ENCODE peak calls at places on chromosomes 12 and 14, in ten cellular contexts. A, Q, H, L, T, Z, X, D, N and C are unnamed samples.

GRCh38 chr14:52885230-52885629 is 65.6 kb downstream of the FERMT2 start:
- DNase-seq in L (no peak), A (peak; percentile 61), X (no peak), Z (no peak), D (no peak), Q (no peak), T (no peak), H (no peak), N (no peak), C (no peak)

GRCh38 chr12:25388216-25388615 is 137.5 kb upstream of the KRAS start:
- DNase-seq in X (no peak), N (no peak), T (peak; percentile 27), Q (no peak), H (no peak), A (no peak), D (no peak), Z (no peak), L (no peak), C (peak; percentile 15)

GRCh38 chr12:4215862-4216541 is 57.6 kb upstream of the CCND2 start:
- DNase-seq in L (peak; percentile 87), Z (no peak), X (no peak), A (no peak), N (no peak), T (peak; percentile 23), D (no peak), H (no peak), Q (no peak), C (no peak)

GRCh38 chr12:109609256-109609821 is 35.7 kb downstream of the MVK start:
- DNase-seq in D (no peak), A (no peak), L (no peak), X (no peak), Q (no peak), T (no peak), H (no peak), Z (peak; percentile 59), N (no peak), C (no peak)

GRCh38 chr12:98533723-98534251 is 18.4 kb downstream of the TMPO start:
- DNase-seq in D (no peak), X (no peak), H (no peak), Q (no peak), N (no peak), L (no peak), A (peak; percentile 51), T (no peak), Z (no peak), C (no peak)

GRCh38 chr12:123351349-123351748 is 13.3 kb downstream of the SBNO1 start:
- DNase-seq in X (no peak), Q (no peak), H (no peak), N (no peak), L (no peak), T (no peak), A (no peak), D (no peak), Z (no peak), C (no peak)

GRCh38 chr14:33469898-33470297 is 481.0 kb downstream of the EGLN3 start:
- DNase-seq in N (no peak), X (no peak), A (no peak), L (no peak), Z (no peak), H (no peak), Q (peak; percentile 48), T (no peak), D (no peak), C (no peak)

GRCh38 chr12:62919827-62920226 is 15.1 kb downstream of the PPM1H start:
- DNase-seq in Z (peak; percentile 89), N (no peak), Q (peak; percentile 35), T (peak; percentile 85), D (no peak), X (no peak), H (no peak), A (peak; percentile 41), L (peak; percentile 20), C (no peak)

GRCh38 chr14:91980157-91980556 is 32.7 kb upstream of the FBLN5 start:
- DNase-seq in X (no peak), N (no peak), Q (no peak), Z (no peak), D (no peak), H (no peak), L (peak; percentile 99), T (peak; percentile 90), A (peak; percentile 84), C (peak; percentile 30)

GRCh38 chr12:122836027-122836921 is 1.0 kb downstream of the HIP1R start:
- DNase-seq in T (peak; percentile 70), X (peak; percentile 61), Q (peak; percentile 78), Z (peak; percentile 24), N (no peak), D (peak; percentile 20), A (no peak), H (peak; percentile 43), L (peak; percentile 68), C (peak; percentile 44)

GRCh38 chr12:120573560-120573959 is 7.6 kb downstream of the POP5 start:
- DNase-seq in H (no peak), D (no peak), T (no peak), N (no peak), Q (no peak), Z (no peak), L (no peak), X (no peak), A (no peak), C (no peak)

GRCh38 chr14:67964391-67964812 is 144.8 kb downstream of the RAD51B start:
- DNase-seq in X (no peak), N (no peak), Q (no peak), Z (no peak), T (peak; percentile 90), A (no peak), D (no peak), H (no peak), L (peak; percentile 88), C (no peak)

GRCh38 chr12:132559652-132560420 is 50.5 kb downstream of the LRCOL1 start:
- DNase-seq in Q (peak; percentile 49), Z (peak; percentile 50), L (no peak), N (peak; percentile 42), H (peak; percentile 61), X (peak; percentile 24), A (no peak), T (peak; percentile 73), D (no peak), C (peak; percentile 63)

GRCh38 chr14:93859957-93860356 is 67.2 kb upstream of the FAM181A start:
- DNase-seq in T (no peak), A (no peak), D (no peak), N (no peak), Z (peak; percentile 84), H (no peak), L (no peak), Q (peak; percentile 37), X (no peak), C (no peak)

GRCh38 chr12:123108682-123109066 is 42.2 kb downstream of the PITPNM2 start:
- DNase-seq in N (no peak), L (no peak), H (no peak), D (no peak), A (no peak), X (no peak), Q (no peak), Z (no peak), T (no peak), C (no peak)

GRCh38 chr12:81094718-81095360 is 17.0 kb downstream of the ACSS3 start:
- DNase-seq in X (no peak), H (no peak), D (no peak), Z (no peak), A (no peak), L (no peak), Q (no peak), T (no peak), N (no peak), C (no peak)

GRCh38 chr12:31897791-31898503 is 61.3 kb upstream of the RESF1 start:
- DNase-seq in A (no peak), N (no peak), X (peak; percentile 10), T (no peak), D (no peak), H (no peak), L (no peak), Z (no peak), Q (peak; percentile 53), C (peak; percentile 49)

GRCh38 chr14:68951051-68951797 is 27.9 kb downstream of the ACTN1 start:
- DNase-seq in H (no peak), Q (peak; percentile 81), L (peak; percentile 98), N (peak; percentile 93), X (no peak), A (peak; percentile 85), Z (no peak), T (peak; percentile 100), D (no peak), C (no peak)

GRCh38 chr14:36713960-36714703 is 52.5 kb downstream of the PAX9 start:
- DNase-seq in Z (no peak), D (no peak), T (no peak), A (no peak), H (no peak), N (no peak), X (no peak), Q (no peak), L (no peak), C (no peak)

GRCh38 chr14:88518592-88519512 is 36.0 kb downstream of the PTPN21 start:
- DNase-seq in T (peak; percentile 82), H (no peak), L (peak; percentile 65), X (no peak), A (peak; percentile 65), Q (no peak), D (no peak), N (no peak), Z (no peak), C (no peak)

GRCh38 chr12:39752482-39753147 is 133.0 kb upstream of the ABCD2 start:
- DNase-seq in X (no peak), A (no peak), L (no peak), H (no peak), Z (no peak), T (no peak), N (no peak), D (no peak), Q (no peak), C (no peak)

GRCh38 chr14:32978691-32979255 is 40.1 kb downstream of the NPAS3 start:
- DNase-seq in Z (no peak), N (no peak), X (no peak), D (no peak), A (no peak), T (no peak), Q (no peak), L (no peak), H (no peak), C (no peak)

GRCh38 chr12:98883231-98883630 is 238.1 kb downstream of the APAF1 start:
- DNase-seq in T (no peak), H (no peak), N (no peak), X (no peak), L (no peak), Q (no peak), Z (peak; percentile 23), D (no peak), A (no peak), C (no peak)

GRCh38 chr12:62562892-62563291 is 96.3 kb downstream of the MON2 start:
- DNase-seq in L (peak; percentile 17), N (no peak), Q (no peak), Z (no peak), D (no peak), A (no peak), T (no peak), X (no peak), H (no peak), C (no peak)

GRCh38 chr14:93042968-93043940 is 72.5 kb downstream of the ITPK1 start:
- DNase-seq in H (no peak), X (no peak), Z (no peak), Q (peak; percentile 93), L (peak; percentile 97), N (no peak), D (no peak), T (peak; percentile 98), A (peak; percentile 77), C (no peak)

GRCh38 chr14:99753225-99754140 is 39.7 kb upstream of the EML1 start:
- DNase-seq in H (no peak), Q (no peak), N (no peak), A (no peak), Z (peak; percentile 32), L (no peak), X (no peak), D (no peak), T (no peak), C (no peak)

GRCh38 chr12:26195641-26196423 is 459 bp downstream of the SSPN start:
- DNase-seq in X (no peak), T (peak; percentile 74), H (peak; percentile 28), N (peak; percentile 56), Z (peak; percentile 28), D (no peak), Q (peak; percentile 44), L (no peak), A (no peak), C (peak; percentile 23)

GRCh38 chr14:32073537-32074189 is 3.4 kb upstream of the ARHGAP5 start:
- DNase-seq in H (peak; percentile 57), T (peak; percentile 93), Z (peak; percentile 92), L (peak; percentile 83), Q (peak; percentile 49), N (no peak), X (peak; percentile 34), D (no peak), A (peak; percentile 71), C (peak; percentile 35)